ENCODE peak calls at places on chromosome 1, in five cellular contexts. Y is tibial nerve, L is ovary, K is heart left ventricle, V is NB4. S is an unnamed sample.

GRCh38 chr1:185556551-185556950 is 177.6 kb upstream of the HMCN1 start:
- DNase-seq in Y (no peak), K (no peak), L (no peak), V (no peak), S (no peak)

GRCh38 chr1:3431266-3431665 is 23.2 kb upstream of the ARHGEF16 start:
- DNase-seq in Y (no peak), K (peak), V (peak), L (no peak), S (no peak)

GRCh38 chr1:2148691-2149090 is 45.9 kb downstream of the FAAP20 start:
- DNase-seq in Y (no peak), V (peak), L (no peak), K (no peak), S (no peak)

GRCh38 chr1:40143891-40144575 is 17.2 kb upstream of the RLF start:
- DNase-seq in V (peak), K (no peak), Y (no peak), L (peak), S (peak)

GRCh38 chr1:162361349-162361748 is 15.3 kb downstream of the SPATA46 start:
- DNase-seq in V (no peak), K (no peak), Y (no peak), L (no peak), S (no peak)

GRCh38 chr1:103326595-103326994 is 198.9 kb upstream of the RNPC3 start:
- DNase-seq in L (no peak), Y (no peak), K (no peak), V (no peak), S (no peak)

GRCh38 chr1:41682149-41682548 is 197.7 kb upstream of the EDN2 start:
- DNase-seq in L (no peak), V (no peak), Y (no peak), K (no peak), S (no peak)

GRCh38 chr1:29584362-29584761 is 348.0 kb downstream of the PTPRU start:
- DNase-seq in V (no peak), K (no peak), Y (no peak), L (no peak), S (no peak)

GRCh38 chr1:8427986-8428385 is 110.1 kb downstream of the SLC45A1 start:
- DNase-seq in V (peak), K (peak), L (no peak), Y (no peak), S (no peak)

GRCh38 chr1:173473599-173474011 is 3.5 kb upstream of the PRDX6 start:
- DNase-seq in L (no peak), K (no peak), Y (no peak), V (no peak), S (no peak)

GRCh38 chr1:153616144-153616884 is at the start of gene S100A14:
- DNase-seq in K (no peak), Y (no peak), L (no peak), V (no peak), S (peak)

GRCh38 chr1:234955107-234955731 is 173.4 kb downstream of the TOMM20 start:
- DNase-seq in L (no peak), V (peak), K (peak), Y (no peak), S (peak)

GRCh38 chr1:165414620-165415019 is 30.3 kb downstream of the RXRG start:
- DNase-seq in K (no peak), Y (no peak), V (no peak), L (no peak), S (no peak)

GRCh38 chr1:108847464-108847863 is 9.4 kb downstream of the AKNAD1 start:
- DNase-seq in Y (no peak), V (no peak), L (no peak), K (no peak), S (no peak)

GRCh38 chr1:35298464-35298863 is 30.0 kb downstream of the ZMYM4 start:
- DNase-seq in L (no peak), V (peak), Y (no peak), K (no peak), S (peak)

GRCh38 chr1:110339427-110340206 is 440 bp downstream of the RBM15 start:
- DNase-seq in Y (peak), L (no peak), V (peak), K (no peak), S (peak)
- TF ChIP-seq CTCF in Y (peak), L (no peak), V (no peak), K (peak), S (peak)

DNA sequence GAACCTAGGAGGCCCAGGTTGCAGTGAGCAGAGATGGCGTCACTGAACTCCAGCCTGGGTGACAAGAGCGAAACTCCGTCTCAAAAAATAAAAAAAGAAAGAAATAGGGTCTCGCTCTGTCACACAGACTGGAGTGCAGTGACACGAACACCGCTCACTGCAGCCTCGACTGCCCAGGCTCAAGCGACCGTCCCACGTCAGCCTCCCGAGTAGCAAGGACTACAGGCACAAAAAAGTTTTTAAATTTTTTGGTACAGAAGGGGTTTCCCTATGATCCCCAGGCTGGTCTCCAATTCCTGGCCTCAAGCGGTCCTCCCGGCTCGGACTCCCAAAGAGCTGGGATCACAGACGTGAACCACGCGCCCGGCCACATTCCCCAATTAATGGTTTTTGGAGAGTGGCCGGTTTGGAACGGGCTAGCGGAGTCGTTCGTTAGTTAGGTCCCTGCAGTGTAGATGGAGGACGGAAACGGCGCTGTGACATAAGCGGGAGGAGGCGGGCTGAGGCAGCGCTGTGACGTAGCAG is 611 bp upstream of the GUK1 start:
- DNase-seq in V (no peak), Y (no peak), K (no peak), L (no peak), S (no peak)
- TF ChIP-seq POLR2A in V (peak), Y (no peak), K (no peak), L (peak), S (no peak)

DNA sequence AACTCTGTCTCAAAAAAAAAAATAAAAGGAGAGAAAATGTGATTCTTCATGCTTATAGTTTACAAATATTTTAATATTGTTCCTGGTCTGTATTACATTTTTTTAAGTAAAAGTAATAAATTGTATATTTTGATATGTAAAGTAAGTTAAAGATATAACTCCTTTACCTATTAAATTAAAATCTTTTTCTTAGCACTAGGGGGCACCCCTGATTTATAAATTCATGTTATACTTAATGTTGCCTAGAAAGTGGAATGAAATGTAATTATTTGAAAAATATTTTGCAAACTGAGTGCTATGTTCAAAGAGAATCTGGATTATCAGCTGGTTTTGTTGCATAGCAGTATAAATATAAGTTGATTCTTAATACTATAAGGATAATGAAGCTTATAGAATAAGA is 49.2 kb downstream of the RALGPS2 start:
- DNase-seq in V (peak), L (no peak), K (no peak), Y (no peak), S (no peak)
- TF ChIP-seq CTCF in V (no peak), L (peak), K (peak), Y (peak), S (peak)

DNA sequence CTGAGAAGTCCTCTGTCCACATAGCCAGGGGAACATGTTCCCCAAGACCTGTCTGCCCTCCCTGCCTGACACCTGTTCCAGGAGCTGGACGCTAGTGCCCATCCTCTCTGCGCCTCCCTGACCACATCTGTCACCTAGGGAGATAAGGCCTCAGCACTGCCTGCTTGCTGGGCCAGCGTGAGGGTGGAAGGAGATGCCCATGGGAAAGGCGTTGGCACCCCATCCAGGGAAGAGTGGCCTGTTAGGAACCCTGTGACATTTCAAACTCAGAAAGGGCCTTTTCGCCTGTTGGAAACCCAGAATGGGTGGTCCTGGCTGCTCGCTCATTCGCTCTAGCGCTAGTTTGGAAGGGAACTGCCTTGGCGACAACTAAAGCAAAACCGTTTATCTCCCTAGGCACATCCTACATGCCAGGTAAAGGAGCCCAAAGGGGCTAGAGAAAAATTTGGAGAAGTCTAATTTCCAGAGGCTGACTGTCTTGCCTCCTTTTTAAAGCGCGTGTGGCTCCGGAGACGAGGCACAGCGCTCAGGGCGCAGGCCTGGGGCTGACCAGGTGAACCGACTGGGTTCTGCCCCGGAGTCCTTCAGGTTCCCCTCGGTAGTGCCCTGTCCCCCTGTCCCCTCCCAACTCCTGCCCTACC is 410 bp downstream of the ACTA1 start:
- DNase-seq in V (no peak), L (no peak), Y (no peak), K (no peak), S (no peak)
- TF ChIP-seq POLR2A in V (no peak), L (no peak), Y (no peak), K (no peak), S (no peak)

DNA sequence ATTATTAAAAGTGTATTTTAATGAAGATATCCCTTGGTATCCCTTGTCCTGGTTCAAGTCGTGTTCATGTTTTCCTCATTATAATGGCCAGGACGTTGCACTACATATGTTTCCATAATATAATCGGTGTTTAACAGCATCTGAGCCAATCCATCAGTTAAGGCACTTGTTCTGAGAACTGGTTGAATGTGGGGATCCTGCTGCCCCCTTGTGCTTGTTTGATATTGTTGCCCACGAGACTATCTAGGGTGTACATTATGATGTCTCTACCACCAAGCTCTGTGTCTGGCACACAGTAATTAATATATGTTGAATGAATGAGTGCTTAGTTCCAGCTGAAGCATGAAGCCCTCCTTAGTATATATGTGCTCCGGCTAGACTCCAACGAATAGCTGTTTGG is 193.0 kb downstream of the CACNA1E start:
- DNase-seq in Y (no peak), K (no peak), V (peak), L (no peak), S (no peak)
- TF ChIP-seq CTCF in Y (peak), K (peak), V (peak), L (no peak), S (no peak)

DNA sequence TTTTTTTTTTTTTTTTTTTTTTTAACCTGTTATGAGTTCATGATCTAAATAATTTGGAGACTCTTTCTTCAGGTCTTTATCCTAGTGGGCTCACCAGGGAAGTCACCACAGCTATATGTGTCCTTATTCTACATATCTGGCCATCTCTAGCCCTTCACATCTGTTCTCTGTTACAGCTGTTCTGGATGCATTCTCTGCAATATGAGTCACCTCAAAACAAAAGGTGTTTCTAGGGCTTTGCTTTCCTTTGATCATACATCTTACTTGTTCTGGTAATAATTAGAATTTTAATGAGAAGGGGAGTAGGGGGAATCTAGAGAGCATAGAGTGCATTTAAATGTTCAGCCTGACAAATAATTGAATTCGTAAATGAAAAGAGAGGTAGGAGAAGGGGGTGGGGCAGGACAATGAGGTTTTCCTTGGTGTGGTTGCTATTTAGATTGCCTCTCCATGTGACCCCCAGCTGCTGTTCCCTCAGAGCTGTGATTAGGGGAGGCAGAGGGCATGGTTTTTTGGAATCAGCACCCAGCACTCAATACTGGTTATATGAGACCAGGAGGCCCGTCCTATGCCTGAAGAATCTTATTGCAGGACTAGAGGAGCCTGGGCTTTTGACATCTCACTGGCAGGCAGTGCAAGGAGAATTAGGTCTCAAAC is 8.0 kb downstream of the SYT6 start:
- DNase-seq in V (no peak), L (no peak), K (no peak), Y (no peak), S (no peak)
- TF ChIP-seq POLR2A in V (no peak), L (no peak), K (no peak), Y (no peak), S (no peak)

DNA sequence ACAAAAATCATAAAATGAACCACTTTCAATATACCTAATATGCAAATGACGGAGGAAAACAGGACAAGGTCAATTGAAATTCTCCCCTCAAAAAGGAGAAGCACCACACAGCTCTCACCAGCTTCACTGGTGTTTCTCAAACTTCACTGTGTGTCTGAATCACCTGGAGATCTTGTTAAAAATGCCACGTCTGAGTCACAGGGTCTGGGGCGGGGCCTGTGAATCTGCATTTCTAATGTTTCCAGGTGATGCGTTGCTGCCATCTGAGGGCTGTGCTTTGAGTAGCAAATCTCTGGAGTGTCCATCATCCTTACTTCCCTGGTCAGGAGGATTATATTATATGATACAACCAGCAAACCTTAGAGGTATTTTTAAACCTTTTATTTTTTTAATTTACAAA is 9.0 kb downstream of the CLDN19 start:
- DNase-seq in K (no peak), Y (no peak), V (peak), L (no peak), S (no peak)
- TF ChIP-seq CTCF in K (no peak), Y (no peak), V (no peak), L (no peak), S (no peak)

GRCh38 chr1:168218647-168219046 is 7.2 kb upstream of the SFT2D2 start:
- DNase-seq in Y (no peak), K (no peak), L (no peak), V (no peak), S (no peak)

GRCh38 chr1:168217664-168218063 is 8.1 kb upstream of the SFT2D2 start:
- DNase-seq in K (no peak), V (no peak), L (no peak), Y (no peak), S (no peak)

GRCh38 chr1:168210312-168210711 is 15.5 kb upstream of the SFT2D2 start:
- DNase-seq in K (no peak), V (no peak), L (no peak), Y (no peak), S (no peak)

GRCh38 chr1:168216171-168216570 is 9.6 kb upstream of the SFT2D2 start:
- DNase-seq in V (no peak), Y (no peak), L (no peak), K (no peak), S (no peak)

DNA sequence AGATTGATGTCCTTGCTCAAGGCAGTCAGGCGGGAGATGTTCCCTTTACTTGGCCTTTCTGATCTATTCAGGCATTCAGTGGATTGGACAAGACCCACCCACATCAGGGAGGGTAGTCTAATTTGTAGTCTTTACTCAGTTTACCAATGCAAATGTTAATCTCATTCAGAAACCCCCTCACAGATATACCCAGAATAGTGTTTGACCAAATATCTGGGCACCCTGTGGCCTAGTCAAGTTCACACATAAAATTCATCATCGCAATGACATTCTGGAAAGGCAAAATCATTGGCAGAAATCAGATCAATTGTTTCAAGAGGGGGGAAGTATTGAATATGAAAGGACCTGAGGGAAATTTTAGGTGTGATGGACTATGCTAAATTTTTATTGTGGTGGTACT is 12.5 kb upstream of the SFT2D2 start:
- DNase-seq in K (no peak), L (no peak), Y (no peak), V (no peak), S (no peak)
- TF ChIP-seq POLR2A in K (no peak), L (no peak), Y (no peak), V (no peak), S (no peak)

GRCh38 chr1:102191723-102192122 is 195.0 kb upstream of the OLFM3 start:
- DNase-seq in L (no peak), K (no peak), V (peak), Y (no peak), S (peak)
- TF ChIP-seq CTCF in L (no peak), K (peak), V (peak), Y (peak), S (peak)

DNA sequence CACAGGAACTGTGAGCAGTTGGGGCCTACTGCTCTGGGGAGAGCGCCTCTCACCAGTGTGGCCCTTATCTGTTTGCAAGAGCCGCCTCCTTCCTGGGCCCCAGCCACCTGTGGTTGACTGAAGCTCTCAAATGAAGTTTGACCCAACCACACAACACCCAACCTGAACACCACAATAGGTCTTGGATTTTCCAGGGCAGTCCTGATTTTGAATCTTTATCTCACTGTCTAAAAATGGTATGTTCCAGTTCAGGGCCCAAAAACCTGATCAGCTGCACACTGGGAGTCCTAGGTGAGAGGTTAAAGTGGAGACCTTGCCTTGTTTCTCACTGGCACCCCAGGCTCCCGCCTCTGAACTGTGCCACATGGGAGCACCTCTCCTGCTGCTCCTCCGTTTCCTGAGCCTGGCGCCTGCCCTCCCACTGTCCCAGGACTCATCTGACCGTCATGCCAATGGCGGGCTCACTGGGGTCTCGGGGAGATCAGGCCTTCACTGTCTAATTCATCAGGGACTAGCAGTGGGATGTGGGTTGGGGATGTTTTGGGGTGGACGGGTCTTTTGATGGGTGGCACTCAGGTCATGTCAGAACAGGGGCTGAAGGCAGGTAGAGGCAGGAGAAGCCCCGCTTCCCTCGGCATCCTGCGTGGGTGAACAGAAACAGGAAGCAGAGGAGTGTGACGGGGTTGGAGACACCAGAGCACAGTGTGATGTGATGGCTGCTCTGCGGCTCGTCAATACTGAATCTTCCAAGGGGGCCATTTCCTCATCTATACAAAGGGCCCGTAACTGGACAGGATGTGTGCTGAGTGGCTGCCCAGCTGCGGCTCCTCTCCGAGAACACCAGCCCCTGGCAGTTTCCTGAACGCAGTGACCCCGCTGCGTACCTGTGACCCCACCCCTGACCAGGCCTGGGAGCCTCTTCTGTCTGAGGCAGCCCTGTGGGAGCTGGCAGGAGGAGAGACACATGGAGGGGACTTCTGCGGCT is 59.6 kb upstream of the ITPKB start:
- DNase-seq in L (no peak), K (no peak), Y (no peak), V (no peak), S (no peak)
- TF ChIP-seq POLR2A in L (no peak), K (no peak), Y (no peak), V (no peak), S (no peak)